ENCODE peak calls at places on chromosomes 16 and 17, in eight cellular contexts. V is upper lobe of left lung, N is GM06990, Q is mucosa of descending colon, J is body of pancreas, R is astrocyte, Y is K562, A is endodermal cell. T is an unnamed sample.
A peak's percentile ranks its signal among the peaks of the same experiment; 100 is the strongest.

GRCh38 chr17:29665480-29665807 is 42.7 kb upstream of the CORO6 start:
- DNase-seq in A (no peak), Q (no peak), Y (no peak), J (no peak), V (no peak), R (no peak), N (no peak), T (no peak)

GRCh38 chr16:81987706-81988105 is 23.6 kb downstream of the SDR42E1 start:
- DNase-seq in N (no peak), J (no peak), V (no peak), Q (no peak), Y (no peak), A (no peak), R (no peak), T (no peak)

GRCh38 chr17:19996086-19996485 is 13.1 kb upstream of the SPECC1 start:
- DNase-seq in Q (no peak), R (no peak), V (no peak), J (no peak), A (peak; percentile 19), Y (no peak), N (no peak), T (no peak)

GRCh38 chr16:89911375-89911774 is 7.3 kb upstream of the MC1R start:
- DNase-seq in Q (no peak), A (no peak), R (no peak), Y (no peak), V (peak; percentile 42), N (no peak), J (no peak), T (peak; percentile 12)

GRCh38 chr17:58281511-58282011 is 826 bp upstream of the MPO start:
- DNase-seq in N (no peak), Y (no peak), R (no peak), Q (no peak), A (no peak), V (no peak), J (no peak), T (no peak)

GRCh38 chr17:66465701-66466100 is 163.3 kb downstream of the PRKCA start:
- DNase-seq in N (no peak), Y (no peak), A (no peak), V (no peak), Q (no peak), J (no peak), R (no peak), T (no peak)

GRCh38 chr16:11407047-11407982 is 62.1 kb downstream of the RMI2 start:
- DNase-seq in Y (peak; percentile 74), Q (no peak), V (no peak), N (peak; percentile 41), A (peak; percentile 93), R (peak; percentile 45), J (peak; percentile 74), T (peak; percentile 61)

GRCh38 chr17:75894049-75894742 is 2.6 kb downstream of the TRIM65 start:
- DNase-seq in R (no peak), N (no peak), Y (no peak), A (peak; percentile 83), V (no peak), J (no peak), Q (no peak), T (no peak)

GRCh38 chr16:2150418-2151187 is 2.2 kb downstream of the RAB26 start:
- DNase-seq in J (peak; percentile 76), R (peak; percentile 57), Q (peak; percentile 83), A (peak; percentile 90), N (peak; percentile 68), V (peak; percentile 64), Y (peak; percentile 74), T (peak; percentile 93)

GRCh38 chr16:56547120-56547948 is 17.5 kb upstream of the MT4 start:
- DNase-seq in R (peak; percentile 60), A (peak; percentile 72), Y (peak; percentile 11), J (no peak), N (no peak), Q (no peak), V (peak; percentile 8), T (peak; percentile 22)

GRCh38 chr17:56822725-56823124 is 11.0 kb downstream of the C17orf67 start:
- DNase-seq in Q (no peak), A (no peak), Y (no peak), V (no peak), N (no peak), J (peak; percentile 39), R (no peak), T (no peak)

GRCh38 chr17:11490171-11490760 is 108.0 kb upstream of the DNAH9 start:
- DNase-seq in V (no peak), Q (no peak), J (no peak), N (no peak), R (no peak), Y (no peak), A (peak; percentile 42), T (no peak)

GRCh38 chr17:2266045-2266864 is 37.3 kb downstream of the SMG6 start:
- DNase-seq in R (no peak), N (peak; percentile 61), Y (no peak), Q (no peak), J (peak; percentile 16), V (no peak), A (no peak), T (no peak)

GRCh38 chr16:69748694-69749345 is 5.9 kb downstream of the NOB1 start:
- DNase-seq in Y (no peak), J (no peak), N (no peak), R (no peak), A (no peak), Q (no peak), V (peak; percentile 52), T (no peak)

GRCh38 chr17:55238931-55239297 is 25.8 kb upstream of the HLF start:
- DNase-seq in J (peak; percentile 47), N (no peak), Q (no peak), V (no peak), R (no peak), A (no peak), Y (peak; percentile 56), T (peak; percentile 9)

GRCh38 chr17:30558313-30559195 is 81.3 kb downstream of the GOSR1 start:
- DNase-seq in A (peak; percentile 49), Y (no peak), N (no peak), J (no peak), Q (no peak), V (no peak), R (no peak), T (no peak)

GRCh38 chr17:77437747-77438146 is 297.0 kb downstream of the SEC14L1 start:
- DNase-seq in N (no peak), J (no peak), A (no peak), Y (no peak), V (peak; percentile 56), R (no peak), Q (no peak), T (no peak)

GRCh38 chr17:28953444-28954118 is 2.3 kb upstream of the PHF12 start:
- DNase-seq in J (peak; percentile 60), R (no peak), Y (peak; percentile 67), Q (no peak), A (peak; percentile 99), V (no peak), N (peak; percentile 29), T (peak; percentile 31)

GRCh38 chr17:14545156-14545906 is 244.4 kb downstream of the HS3ST3B1 start:
- DNase-seq in Q (no peak), J (no peak), R (no peak), Y (no peak), A (peak; percentile 58), V (no peak), N (no peak), T (no peak)

GRCh38 chr16:70252355-70252988 is 732 bp upstream of the EXOSC6 start:
- DNase-seq in R (no peak), A (peak; percentile 90), Y (peak; percentile 64), V (no peak), Q (no peak), N (no peak), J (no peak), T (peak; percentile 22)

DNA sequence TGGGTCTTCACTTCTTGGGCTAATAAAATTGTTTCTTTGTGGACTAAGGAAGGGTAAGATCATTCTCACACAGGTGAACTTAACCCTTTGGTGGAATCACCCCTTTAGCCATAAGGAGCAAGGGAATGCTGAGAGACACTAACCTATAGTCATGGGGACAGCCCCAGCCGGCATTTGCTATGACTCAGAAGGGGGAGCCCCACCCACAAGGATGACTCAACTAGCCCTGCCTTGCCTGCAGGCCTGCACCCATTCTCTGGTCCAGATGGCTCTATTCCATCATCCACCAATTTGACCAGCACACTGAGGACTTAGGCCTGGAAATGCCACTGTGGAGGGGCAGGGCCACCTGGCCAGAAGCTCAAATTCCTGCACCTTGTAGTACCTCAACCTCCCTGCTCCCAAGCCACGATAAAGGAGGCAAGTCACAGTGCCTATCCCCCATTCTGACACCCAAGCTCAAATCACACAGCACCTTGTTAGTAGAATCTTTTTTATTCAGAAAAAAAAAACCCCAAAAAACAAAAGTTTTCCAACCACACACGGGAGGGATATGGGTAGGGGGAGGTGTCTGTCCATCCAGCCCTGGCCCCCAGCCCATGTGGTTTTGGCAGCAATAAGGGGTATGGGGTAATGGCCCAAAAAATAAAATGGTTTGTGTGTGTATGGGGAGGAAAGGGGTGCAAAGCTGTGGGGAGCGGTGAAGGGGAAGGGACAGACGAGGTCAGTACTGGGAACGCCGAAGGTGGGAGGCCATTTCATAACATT is 3.0 kb downstream of the PFN1 start:
- DNase-seq in J (peak; percentile 70), A (peak; percentile 81), V (no peak), Y (peak; percentile 87), N (peak; percentile 68), R (peak; percentile 86), Q (peak; percentile 88), T (peak; percentile 91)
- H3K36me3 ChIP-seq in J (no peaks in the 10 kb centered on the region), A (peaks cover 47% of the 10 kb centered on the region), V (peaks cover 10% of the 10 kb centered on the region), Y (peaks cover 65% of the 10 kb centered on the region), N (peaks cover 24% of the 10 kb centered on the region), R (peaks cover 37% of the 10 kb centered on the region), Q (no peaks in the 10 kb centered on the region), T (peaks cover 54% of the 10 kb centered on the region)

DNA sequence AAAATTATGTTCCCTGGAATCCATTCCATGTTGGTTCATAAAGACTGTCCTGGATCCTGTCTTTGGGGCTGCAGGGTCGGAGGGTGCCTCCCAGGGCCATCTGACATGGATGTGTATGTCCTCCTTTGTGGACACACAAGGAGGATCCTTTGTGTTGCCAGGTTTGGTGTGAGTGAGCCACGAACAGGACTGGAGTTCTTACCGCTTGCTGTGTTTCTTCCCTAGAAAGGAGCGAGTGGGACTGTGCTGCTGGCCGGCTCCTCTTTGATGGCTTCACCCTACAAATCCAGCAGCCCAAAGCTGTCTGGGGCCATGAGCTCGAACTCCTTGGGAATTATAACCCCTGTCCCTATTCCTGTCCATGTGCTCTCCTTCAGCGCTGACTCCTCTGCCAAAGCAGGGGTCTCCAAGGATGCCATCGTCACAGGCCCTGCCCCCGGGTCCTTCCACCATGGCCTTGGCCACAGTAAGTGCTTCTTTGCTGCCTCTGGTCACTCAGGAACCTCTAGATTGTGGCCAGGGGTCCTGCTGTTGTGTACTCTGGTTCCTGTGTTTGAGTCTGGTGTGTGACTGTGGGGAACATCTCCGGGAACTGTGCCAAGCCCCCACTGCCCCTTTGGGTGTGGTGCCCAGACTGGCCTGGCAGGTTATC is 29.5 kb downstream of the UBN1 start:
- DNase-seq in J (no peak), A (no peak), R (no peak), Q (no peak), N (no peak), V (no peak), Y (no peak), T (no peak)
- H3K36me3 ChIP-seq in J (peaks cover 35% of the 10 kb centered on the region), A (peaks cover 93% of the 10 kb centered on the region), R (peaks cover 70% of the 10 kb centered on the region), Q (peaks cover 12% of the 10 kb centered on the region), N (peaks cover 53% of the 10 kb centered on the region), V (peaks cover 59% of the 10 kb centered on the region), Y (peaks cover 93% of the 10 kb centered on the region), T (peaks cover 96% of the 10 kb centered on the region)

GRCh38 chr16:28172331-28172730 is 39.4 kb downstream of the XPO6 start:
- DNase-seq in R (no peak), Q (no peak), V (no peak), J (no peak), Y (no peak), N (no peak), A (no peak), T (no peak)
- H3K36me3 ChIP-seq in R (peaks cover 34% of the 10 kb centered on the region), Q (no peaks in the 10 kb centered on the region), V (peaks cover 14% of the 10 kb centered on the region), J (no peaks in the 10 kb centered on the region), Y (peaks cover 91% of the 10 kb centered on the region), N (peaks cover 16% of the 10 kb centered on the region), A (peaks cover 60% of the 10 kb centered on the region), T (peaks cover 82% of the 10 kb centered on the region)

GRCh38 chr17:18201108-18201507 is 17.5 kb downstream of the ALKBH5 start:
- DNase-seq in Q (no peak), N (no peak), V (no peak), R (no peak), J (no peak), A (no peak), Y (no peak), T (no peak)
- H3K36me3 ChIP-seq in Q (no peaks in the 10 kb centered on the region), N (peaks cover 39% of the 10 kb centered on the region), V (peaks cover 4% of the 10 kb centered on the region), R (peaks cover 40% of the 10 kb centered on the region), J (no peaks in the 10 kb centered on the region), A (peaks cover 75% of the 10 kb centered on the region), Y (peaks cover 72% of the 10 kb centered on the region), T (peaks cover 8% of the 10 kb centered on the region)